ENCODE peak calls at places on chromosomes 13 and 19, in five cellular contexts. One of them, this sample, is unnamed.

GRCh38 chr19:39563408-39563807 is 23.4 kb upstream of the EID2 start:
- DNase-seq in neural crest cell: no peak
- DNase-seq in Calu3: peak; percentile 47
- DNase-seq in AG10803: no peak
- DNase-seq in mammary epithelial cell: peak; percentile 64
- DNase-seq in this sample: no peak

GRCh38 chr19:39405930-39406655 is 554 bp upstream of the ZFP36 start:
- DNase-seq in neural crest cell: no peak
- DNase-seq in Calu3: no peak
- DNase-seq in AG10803: no peak
- DNase-seq in mammary epithelial cell: no peak
- DNase-seq in this sample: no peak

GRCh38 chr19:35818445-35818844 is 5.8 kb upstream of the PRODH2 start:
- DNase-seq in neural crest cell: no peak
- DNase-seq in Calu3: no peak
- DNase-seq in AG10803: no peak
- DNase-seq in mammary epithelial cell: no peak
- DNase-seq in this sample: no peak

GRCh38 chr13:31556376-31556775 is 182.9 kb upstream of the RXFP2 start:
- DNase-seq in neural crest cell: no peak
- DNase-seq in Calu3: no peak
- DNase-seq in AG10803: peak; percentile 80
- DNase-seq in mammary epithelial cell: no peak
- DNase-seq in this sample: no peak

GRCh38 chr13:110409581-110409992 is 102.5 kb downstream of the COL4A2 start:
- DNase-seq in neural crest cell: no peak
- DNase-seq in Calu3: no peak
- DNase-seq in AG10803: no peak
- DNase-seq in mammary epithelial cell: peak; percentile 66
- DNase-seq in this sample: no peak

GRCh38 chr13:110132178-110132975 is 174.6 kb downstream of the COL4A1 start:
- DNase-seq in neural crest cell: no peak
- DNase-seq in Calu3: no peak
- DNase-seq in AG10803: no peak
- DNase-seq in mammary epithelial cell: no peak
- DNase-seq in this sample: peak; percentile 42

GRCh38 chr13:50014404-50014803 is 840 bp upstream of the KCNRG start:
- DNase-seq in neural crest cell: no peak
- DNase-seq in Calu3: no peak
- DNase-seq in AG10803: no peak
- DNase-seq in mammary epithelial cell: no peak
- DNase-seq in this sample: no peak

GRCh38 chr13:19181021-19181620 is 503 bp downstream of the TUBA3C start:
- DNase-seq in neural crest cell: no peak
- DNase-seq in Calu3: no peak
- DNase-seq in AG10803: no peak
- DNase-seq in mammary epithelial cell: no peak
- DNase-seq in this sample: no peak

GRCh38 chr19:40387151-40387550 is 2.8 kb downstream of the HIPK4 start:
- DNase-seq in neural crest cell: no peak
- DNase-seq in Calu3: no peak
- DNase-seq in AG10803: no peak
- DNase-seq in mammary epithelial cell: no peak
- DNase-seq in this sample: no peak

GRCh38 chr19:31270897-31271568 is 78.2 kb downstream of the TSHZ3 start:
- DNase-seq in neural crest cell: no peak
- DNase-seq in Calu3: no peak
- DNase-seq in AG10803: peak; percentile 58
- DNase-seq in mammary epithelial cell: no peak
- DNase-seq in this sample: no peak

GRCh38 chr19:30567535-30568232 is 195.5 kb downstream of the ZNF536 start:
- DNase-seq in neural crest cell: no peak
- DNase-seq in Calu3: no peak
- DNase-seq in AG10803: peak; percentile 24
- DNase-seq in mammary epithelial cell: no peak
- DNase-seq in this sample: no peak

GRCh38 chr19:29779921-29780320 is 31.9 kb upstream of the CCNE1 start:
- DNase-seq in neural crest cell: no peak
- DNase-seq in Calu3: no peak
- DNase-seq in AG10803: no peak
- DNase-seq in mammary epithelial cell: no peak
- DNase-seq in this sample: no peak

GRCh38 chr13:44075113-44075512 is 195.4 kb downstream of the LACC1 start:
- DNase-seq in neural crest cell: no peak
- DNase-seq in Calu3: no peak
- DNase-seq in AG10803: no peak
- DNase-seq in mammary epithelial cell: no peak
- DNase-seq in this sample: no peak

GRCh38 chr13:106407338-106407737 is 128.1 kb downstream of the EFNB2 start:
- DNase-seq in neural crest cell: no peak
- DNase-seq in Calu3: no peak
- DNase-seq in AG10803: no peak
- DNase-seq in mammary epithelial cell: peak; percentile 24
- DNase-seq in this sample: no peak

GRCh38 chr13:92994056-92994455 is 232.6 kb upstream of the GPC6 start:
- DNase-seq in neural crest cell: no peak
- DNase-seq in Calu3: no peak
- DNase-seq in AG10803: no peak
- DNase-seq in mammary epithelial cell: peak; percentile 78
- DNase-seq in this sample: no peak

GRCh38 chr19:46821512-46822359 is 28.9 kb downstream of the AP2S1 start:
- DNase-seq in neural crest cell: no peak
- DNase-seq in Calu3: no peak
- DNase-seq in AG10803: no peak
- DNase-seq in mammary epithelial cell: no peak
- DNase-seq in this sample: no peak

GRCh38 chr13:56561327-56561726 is 579.4 kb upstream of the PRR20A start:
- DNase-seq in neural crest cell: no peak
- DNase-seq in Calu3: no peak
- DNase-seq in AG10803: no peak
- DNase-seq in mammary epithelial cell: no peak
- DNase-seq in this sample: no peak

GRCh38 chr13:21175656-21176194 is 627 bp downstream of the SKA3 start:
- DNase-seq in neural crest cell: no peak
- DNase-seq in Calu3: no peak
- DNase-seq in AG10803: no peak
- DNase-seq in mammary epithelial cell: no peak
- DNase-seq in this sample: no peak

DNA sequence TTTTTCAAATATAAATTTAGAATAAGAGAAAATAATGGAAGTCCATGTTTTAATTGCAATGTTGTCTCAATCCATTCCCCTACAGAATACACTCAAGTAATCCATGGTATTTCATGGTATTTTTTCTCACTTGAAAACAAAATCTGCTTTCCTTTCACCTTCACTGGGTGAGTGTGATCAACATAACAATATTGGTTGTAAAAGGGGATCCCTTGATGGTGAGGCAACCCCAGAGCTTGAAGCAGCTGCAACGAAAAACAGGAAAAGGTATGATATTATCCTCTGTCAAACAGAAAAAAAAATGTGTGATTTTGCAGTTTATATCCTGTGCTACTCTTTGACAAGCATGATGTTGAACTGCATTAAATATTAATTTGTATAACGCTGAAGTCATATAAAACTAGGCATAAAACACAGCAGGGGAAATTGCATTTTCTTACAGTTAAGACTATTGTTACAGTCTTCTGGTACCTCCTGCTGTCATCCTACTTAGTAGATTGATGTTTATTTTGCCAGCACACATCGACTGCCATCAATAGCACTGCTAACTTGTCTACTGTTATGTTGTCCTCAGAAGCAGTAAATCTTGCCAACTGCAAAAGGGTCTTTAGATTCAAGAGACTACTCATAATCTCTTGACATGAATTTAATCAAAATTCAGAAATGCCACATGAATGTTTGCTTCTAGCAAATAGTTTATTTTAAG is 373.1 kb upstream of the MIR17HG start:
- DNase-seq in neural crest cell: no peak
- DNase-seq in Calu3: no peak
- DNase-seq in AG10803: no peak
- DNase-seq in mammary epithelial cell: no peak
- DNase-seq in this sample: no peak
- TF ChIP-seq CTCF in neural crest cell: no peak
- TF ChIP-seq CTCF in Calu3: no peak
- TF ChIP-seq CTCF in AG10803: no peak
- TF ChIP-seq CTCF in mammary epithelial cell: no peak
- TF ChIP-seq CTCF in this sample: no peak

GRCh38 chr19:48085904-48086864 is 24.4 kb downstream of the PLA2G4C start:
- DNase-seq in neural crest cell: no peak
- DNase-seq in Calu3: no peak
- DNase-seq in AG10803: no peak
- DNase-seq in mammary epithelial cell: peak; percentile 8
- DNase-seq in this sample: no peak
- TF ChIP-seq CTCF in neural crest cell: no peak
- TF ChIP-seq CTCF in Calu3: no peak
- TF ChIP-seq CTCF in AG10803: no peak
- TF ChIP-seq CTCF in mammary epithelial cell: peak; percentile 27
- TF ChIP-seq CTCF in this sample: no peak

DNA sequence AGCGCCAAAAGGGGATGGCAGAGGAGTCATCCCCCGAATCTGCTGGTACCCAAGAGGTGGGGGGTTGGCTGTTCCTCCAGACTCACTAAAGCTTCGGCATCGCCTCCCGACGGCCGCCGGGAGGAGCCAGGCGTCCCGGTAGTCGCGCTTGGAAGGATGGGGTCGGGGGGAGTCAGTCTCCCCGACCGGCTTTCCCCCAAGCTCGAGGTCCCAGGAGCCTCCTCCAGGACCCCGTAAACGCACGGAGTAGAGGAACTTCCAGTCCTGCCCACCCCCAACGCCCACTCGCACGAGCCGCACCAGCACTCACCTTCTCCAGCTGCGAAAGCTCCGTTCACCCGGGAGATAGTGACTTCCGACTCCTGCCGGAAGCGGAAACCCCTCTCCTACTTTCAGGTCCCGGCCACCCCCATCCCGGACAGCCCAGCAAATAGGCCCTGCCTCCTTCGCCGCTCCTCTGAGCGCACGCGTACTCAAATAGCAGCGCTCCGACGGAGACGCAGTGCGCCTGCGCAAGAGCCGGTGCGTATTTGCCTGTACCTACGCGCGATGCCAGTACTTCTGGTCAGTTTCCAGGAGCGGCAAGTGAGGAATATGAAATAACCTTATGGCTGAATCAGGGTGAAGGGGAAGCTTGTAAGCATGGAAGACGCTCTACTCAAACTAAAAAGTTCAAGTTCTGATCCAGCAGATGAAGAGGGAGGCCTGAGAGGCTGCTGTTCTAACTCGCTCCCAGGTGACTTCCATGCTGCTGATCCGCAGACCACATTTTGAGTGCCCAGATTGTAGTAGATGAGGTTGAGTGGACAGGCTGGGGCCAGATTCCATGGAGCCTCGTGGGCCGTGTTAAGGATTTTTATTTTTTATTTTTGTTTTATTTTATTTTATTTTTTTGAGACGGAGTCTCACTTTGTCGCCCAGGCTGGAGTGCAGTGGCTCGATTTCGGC is at the start of gene ELOF1:
- DNase-seq in neural crest cell: peak; percentile 93
- DNase-seq in Calu3: peak; percentile 94
- DNase-seq in AG10803: peak; percentile 97
- DNase-seq in mammary epithelial cell: peak; percentile 97
- DNase-seq in this sample: peak; percentile 99
- TF ChIP-seq CTCF in neural crest cell: no peak
- TF ChIP-seq CTCF in Calu3: no peak
- TF ChIP-seq CTCF in AG10803: peak; percentile 33
- TF ChIP-seq CTCF in mammary epithelial cell: peak; percentile 40
- TF ChIP-seq CTCF in this sample: no peak

GRCh38 chr19:9881720-9882119 is 46.6 kb downstream of the PIN1 start:
- DNase-seq in neural crest cell: no peak
- DNase-seq in Calu3: peak; percentile 14
- DNase-seq in AG10803: no peak
- DNase-seq in mammary epithelial cell: peak; percentile 58
- DNase-seq in this sample: no peak

GRCh38 chr19:9883231-9883758 is 48.2 kb downstream of the PIN1 start:
- DNase-seq in neural crest cell: no peak
- DNase-seq in Calu3: no peak
- DNase-seq in AG10803: no peak
- DNase-seq in mammary epithelial cell: peak; percentile 55
- DNase-seq in this sample: peak; percentile 83

GRCh38 chr19:9883764-9884163 is 48.6 kb downstream of the PIN1 start:
- DNase-seq in neural crest cell: no peak
- DNase-seq in Calu3: no peak
- DNase-seq in AG10803: no peak
- DNase-seq in mammary epithelial cell: no peak
- DNase-seq in this sample: no peak

DNA sequence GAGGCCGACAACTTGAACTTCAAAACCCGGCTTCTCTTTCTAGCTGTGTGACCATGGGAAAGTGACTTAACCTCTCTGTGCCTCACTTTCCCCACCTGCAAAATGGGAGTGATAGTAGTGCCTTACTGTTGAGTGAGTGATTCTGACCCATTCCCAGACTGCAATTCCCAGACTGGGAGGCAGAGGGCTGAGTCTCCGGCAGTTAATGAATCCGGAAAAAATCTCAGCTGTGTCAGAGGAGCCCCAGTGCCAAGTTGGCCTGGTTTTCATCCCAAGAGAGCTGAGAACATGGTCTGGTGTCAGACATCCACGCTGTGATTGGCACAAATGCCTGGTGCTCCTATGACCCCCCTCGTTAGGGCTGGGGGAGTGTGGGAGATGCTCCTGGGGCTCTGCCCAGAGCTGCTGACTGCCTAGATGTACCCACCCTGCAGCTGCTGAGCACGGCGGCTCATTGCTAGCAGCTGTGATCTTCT is 50.0 kb downstream of the PIN1 start:
- DNase-seq in neural crest cell: no peak
- DNase-seq in Calu3: no peak
- DNase-seq in AG10803: peak; percentile 39
- DNase-seq in mammary epithelial cell: no peak
- DNase-seq in this sample: no peak
- TF ChIP-seq CTCF in neural crest cell: no peak
- TF ChIP-seq CTCF in Calu3: no peak
- TF ChIP-seq CTCF in AG10803: peak; percentile 53
- TF ChIP-seq CTCF in mammary epithelial cell: no peak
- TF ChIP-seq CTCF in this sample: peak; percentile 30

GRCh38 chr19:23116802-23117571 is at the start of gene ZNF730:
- DNase-seq in neural crest cell: peak; percentile 93
- DNase-seq in Calu3: no peak
- DNase-seq in AG10803: peak; percentile 67
- DNase-seq in mammary epithelial cell: peak; percentile 80
- DNase-seq in this sample: peak; percentile 80
- TF ChIP-seq CTCF in neural crest cell: no peak
- TF ChIP-seq CTCF in Calu3: no peak
- TF ChIP-seq CTCF in AG10803: no peak
- TF ChIP-seq CTCF in mammary epithelial cell: no peak
- TF ChIP-seq CTCF in this sample: no peak